ENCODE peak calls at places on chromosome 13, in eight cellular contexts. U is esophagus squamous epithelium; H is A172; B is breast epithelium; Y is midbrain; P is stimulated activated CD4-positive, alpha-beta T cell treated with anti-CD3 and anti-CD28 coated beads, Interleukin-1b, Interleukin-23, amount 100 ng/mL, for 1 hour; O is effector memory CD4-positive, alpha-beta T cell; D is activated CD8-positive, alpha-beta memory T cell treated with anti-CD3 and anti-CD28 coated beads, Interleukin-2, amount 50 U/mL, for 4 hours. C is an unnamed sample.
A peak's percentile ranks its signal among the peaks of the same experiment; 100 is the strongest.

GRCh38 chr13:73465629-73465974 is 406.8 kb downstream of the KLF5 start:
- DNase-seq in U (no peak), H (peak; percentile 40), B (no peak), Y (no peak), P (no peak), O (no peak), D (no peak), C (peak; percentile 17)

GRCh38 chr13:80214521-80214941 is 126.4 kb downstream of the SPRY2 start:
- DNase-seq in U (no peak), H (no peak), B (no peak), Y (no peak), P (no peak), O (no peak), D (no peak), C (peak; percentile 48)

GRCh38 chr13:37316935-37317334 is 211.5 kb upstream of the CSNK1A1L start:
- DNase-seq in U (no peak), H (no peak), B (no peak), Y (no peak), P (no peak), O (no peak), D (no peak), C (no peak)

GRCh38 chr13:24013189-24013588 is 115.9 kb upstream of the C1QTNF9B start:
- DNase-seq in U (no peak), H (no peak), B (no peak), Y (no peak), P (no peak), O (no peak), D (no peak), C (no peak)

GRCh38 chr13:94556016-94556415 is 39.9 kb downstream of the TGDS start:
- DNase-seq in U (no peak), H (no peak), B (no peak), Y (no peak), P (no peak), O (no peak), D (no peak), C (no peak)

GRCh38 chr13:39035204-39035603 is 2.7 kb downstream of the PROSER1 start:
- DNase-seq in U (no peak), H (no peak), B (no peak), Y (no peak), P (no peak), O (no peak), D (no peak), C (no peak)

GRCh38 chr13:31001647-31002046 is 69.2 kb downstream of the TEX26 start:
- DNase-seq in U (no peak), H (no peak), B (no peak), Y (no peak), P (no peak), O (no peak), D (no peak), C (peak; percentile 48)

GRCh38 chr13:96000069-96000468 is 53.1 kb downstream of the UGGT2 start:
- DNase-seq in U (no peak), H (no peak), B (no peak), Y (no peak), P (no peak), O (no peak), D (no peak), C (no peak)

GRCh38 chr13:33348366-33348765 is 62.8 kb upstream of the STARD13 start:
- DNase-seq in U (no peak), H (peak; percentile 49), B (no peak), Y (no peak), P (no peak), O (no peak), D (no peak), C (peak; percentile 56)

GRCh38 chr13:47929156-47929555 is 71.9 kb downstream of the SUCLA2 start:
- DNase-seq in U (no peak), H (no peak), B (no peak), Y (no peak), P (no peak), O (no peak), D (no peak), C (peak; percentile 64)

GRCh38 chr13:102659168-102659713 is 35.6 kb downstream of the METTL21C start:
- DNase-seq in U (no peak), H (no peak), B (no peak), Y (no peak), P (no peak), O (no peak), D (no peak), C (no peak)

GRCh38 chr13:100588350-100589177 is at the start of gene GGACT:
- DNase-seq in U (no peak), H (no peak), B (peak; percentile 21), Y (peak; percentile 25), P (peak; percentile 76), O (peak; percentile 71), D (peak; percentile 88), C (peak; percentile 87)

GRCh38 chr13:40928980-40929379 is 90.1 kb downstream of the ELF1 start:
- DNase-seq in U (no peak), H (no peak), B (no peak), Y (no peak), P (no peak), O (no peak), D (no peak), C (no peak)

GRCh38 chr13:108268713-108269112 is 805 bp upstream of the TNFSF13B start:
- DNase-seq in U (no peak), H (no peak), B (no peak), Y (no peak), P (no peak), O (no peak), D (no peak), C (no peak)

GRCh38 chr13:72853000-72853399 is 71.1 kb downstream of the PIBF1 start:
- DNase-seq in U (no peak), H (no peak), B (no peak), Y (no peak), P (no peak), O (no peak), D (no peak), C (no peak)

GRCh38 chr13:109344552-109345157 is 441.7 kb downstream of the IRS2 start:
- DNase-seq in U (no peak), H (peak; percentile 77), B (no peak), Y (no peak), P (no peak), O (no peak), D (no peak), C (peak; percentile 61)

GRCh38 chr13:44868397-44868796 is 120.9 kb downstream of the NUFIP1 start:
- DNase-seq in U (no peak), H (no peak), B (no peak), Y (no peak), P (no peak), O (no peak), D (no peak), C (no peak)

C was measured in astrocyte of the hippocampus.